ENCODE peak calls at places on chromosomes 12 and 14, in five cellular contexts. P, N, B, L and C are unnamed samples.

GRCh38 chr12:118714500-118714899 is 266.8 kb upstream of the SRRM4 start:
- DNase-seq in P (no peak), N (no peak), L (no peak), B (no peak), C (no peak)

GRCh38 chr12:100959481-100959880 is 164.9 kb downstream of the ANO4 start:
- DNase-seq in L (no peak), P (no peak), N (no peak), B (no peak), C (no peak)

GRCh38 chr14:37588667-37588955 is 6.4 kb downstream of the FOXA1 start:
- DNase-seq in L (no peak), N (no peak), P (no peak), B (no peak), C (no peak)

GRCh38 chr14:89359477-89360222 is 57.4 kb downstream of the FOXN3 start:
- DNase-seq in L (no peak), B (no peak), N (no peak), P (no peak), C (no peak)

GRCh38 chr14:94823556-94824341 is 53.8 kb upstream of the GSC start:
- DNase-seq in P (no peak), B (no peak), N (no peak), L (no peak), C (no peak)

GRCh38 chr12:122726056-122726558 is 4.5 kb downstream of the HCAR1 start:
- DNase-seq in N (no peak), B (no peak), P (no peak), L (peak), C (no peak)

GRCh38 chr14:29671034-29671433 is 256.6 kb downstream of the PRKD1 start:
- DNase-seq in P (no peak), N (no peak), L (no peak), B (no peak), C (no peak)

GRCh38 chr12:121955258-121956040 is 37.1 kb downstream of the CFAP251 start:
- DNase-seq in B (no peak), P (peak), N (no peak), L (no peak), C (no peak)

GRCh38 chr14:104692261-104692938 is 3.0 kb downstream of the INF2 start:
- DNase-seq in P (no peak), B (no peak), N (no peak), L (no peak), C (no peak)

GRCh38 chr12:22919883-22920282 is 294.9 kb downstream of the ETNK1 start:
- DNase-seq in P (no peak), B (no peak), L (no peak), N (no peak), C (no peak)

GRCh38 chr12:67193705-67194104 is 75.5 kb upstream of the CAND1 start:
- DNase-seq in N (no peak), L (peak), P (peak), B (no peak), C (no peak)

GRCh38 chr12:64674367-64674922 is 64.2 kb downstream of the RASSF3 start:
- DNase-seq in L (peak), B (no peak), P (no peak), N (no peak), C (no peak)